ENCODE peak calls at places on chromosome 10, in five cellular contexts. T is esophagus squamous epithelium; B is non-pigmented ciliary epithelial cell; I is activated CD8-positive, alpha-beta memory T cell treated with anti-CD3 and anti-CD28 coated beads for 1 hour; C is islet precursor cell. H is an unnamed sample.

GRCh38 chr10:11177926-11178453 is 160.3 kb downstream of the CELF2 start:
- DNase-seq in T (no peak), C (peak), B (no peak), I (no peak), H (no peak)

GRCh38 chr10:131650771-131651673 is 249.8 kb upstream of the PPP2R2D start:
- DNase-seq in B (no peak), I (no peak), C (peak), T (no peak), H (no peak)

GRCh38 chr10:12243860-12244620 is 48.1 kb downstream of the CDC123 start:
- DNase-seq in T (no peak), I (no peak), B (no peak), C (no peak), H (no peak)

GRCh38 chr10:90125966-90126600 is 424.7 kb downstream of the KIF20B start:
- DNase-seq in I (no peak), C (no peak), T (no peak), B (peak), H (no peak)

GRCh38 chr10:58180633-58181032 is 87.1 kb downstream of the IPMK start:
- DNase-seq in I (no peak), C (no peak), T (no peak), B (no peak), H (no peak)

GRCh38 chr10:73850863-73851461 is 23.4 kb downstream of the CAMK2G start:
- DNase-seq in C (no peak), T (no peak), I (no peak), B (peak), H (peak)

GRCh38 chr10:94992811-94993210 is 54.4 kb downstream of the CYP2C9 start:
- DNase-seq in T (no peak), B (no peak), C (peak), I (no peak), H (no peak)

GRCh38 chr10:80519936-80520650 is 17.6 kb upstream of the SH2D4B start:
- DNase-seq in T (no peak), C (no peak), I (no peak), B (no peak), H (no peak)

GRCh38 chr10:60142736-60143135 is 236.4 kb upstream of the CCDC6 start:
- DNase-seq in B (no peak), T (no peak), I (no peak), C (no peak), H (no peak)

GRCh38 chr10:27252267-27253000 is 11.8 kb upstream of the ACBD5 start:
- DNase-seq in T (no peak), I (no peak), C (peak), B (no peak), H (peak)

GRCh38 chr10:23345861-23346260 is 1.3 kb upstream of the C10orf67 start:
- DNase-seq in C (no peak), I (no peak), B (peak), T (no peak), H (no peak)

GRCh38 chr10:132606536-132607316 is 69.1 kb downstream of the INPP5A start:
- DNase-seq in B (no peak), C (peak), I (no peak), T (no peak), H (peak)

GRCh38 chr10:14798631-14799030 is 23.9 kb upstream of the FAM107B start:
- DNase-seq in C (no peak), T (no peak), I (no peak), B (no peak), H (no peak)

GRCh38 chr10:13658864-13659685 is 72.3 kb downstream of the PRPF18 start:
- DNase-seq in T (no peak), B (no peak), I (no peak), C (no peak), H (peak)